ENCODE peak calls at places on chromosomes 13 and 19, in ten cellular contexts. One of them, this sample, is unnamed.

GRCh38 chr13:94479559-94480095 is at the start of gene DCT:
- DNase-seq in kidney epithelial cell: no peak
- DNase-seq in heart right ventricle: no peak
- DNase-seq in breast epithelium: no peak
- DNase-seq in CD8-positive, alpha-beta T cell: no peak
- DNase-seq in naive thymus-derived CD4-positive, alpha-beta T cell: no peak
- DNase-seq in heart left ventricle: no peak
- DNase-seq in GM12865: no peak
- DNase-seq in colonic mucosa: no peak
- DNase-seq in uterus: no peak
- DNase-seq in this sample: no peak

GRCh38 chr19:11418518-11419506 is at the start of gene RGL3:
- DNase-seq in heart right ventricle: peak; percentile 74
- DNase-seq in naive thymus-derived CD4-positive, alpha-beta T cell: no peak
- DNase-seq in GM12865: no peak
- DNase-seq in CD8-positive, alpha-beta T cell: no peak
- DNase-seq in colonic mucosa: peak; percentile 50
- DNase-seq in kidney epithelial cell: no peak
- DNase-seq in heart left ventricle: peak; percentile 63
- DNase-seq in uterus: no peak
- DNase-seq in breast epithelium: no peak
- DNase-seq in this sample: no peak

GRCh38 chr19:18719541-18719940 is 36.1 kb downstream of the CRTC1 start:
- DNase-seq in kidney epithelial cell: no peak
- DNase-seq in CD8-positive, alpha-beta T cell: no peak
- DNase-seq in heart right ventricle: no peak
- DNase-seq in colonic mucosa: no peak
- DNase-seq in breast epithelium: no peak
- DNase-seq in naive thymus-derived CD4-positive, alpha-beta T cell: no peak
- DNase-seq in GM12865: no peak
- DNase-seq in uterus: no peak
- DNase-seq in heart left ventricle: no peak
- DNase-seq in this sample: no peak

GRCh38 chr13:44506719-44507118 is 69.4 kb downstream of the TSC22D1 start:
- DNase-seq in heart right ventricle: no peak
- DNase-seq in uterus: no peak
- DNase-seq in kidney epithelial cell: no peak
- DNase-seq in naive thymus-derived CD4-positive, alpha-beta T cell: no peak
- DNase-seq in colonic mucosa: no peak
- DNase-seq in CD8-positive, alpha-beta T cell: no peak
- DNase-seq in GM12865: no peak
- DNase-seq in breast epithelium: no peak
- DNase-seq in heart left ventricle: no peak
- DNase-seq in this sample: no peak

GRCh38 chr19:34513767-34514166 is 32.2 kb downstream of the WTIP start:
- DNase-seq in GM12865: no peak
- DNase-seq in CD8-positive, alpha-beta T cell: no peak
- DNase-seq in uterus: no peak
- DNase-seq in heart right ventricle: no peak
- DNase-seq in kidney epithelial cell: no peak
- DNase-seq in heart left ventricle: no peak
- DNase-seq in naive thymus-derived CD4-positive, alpha-beta T cell: no peak
- DNase-seq in colonic mucosa: no peak
- DNase-seq in breast epithelium: no peak
- DNase-seq in this sample: no peak

GRCh38 chr13:81395368-81395767 is 1054.4 kb upstream of the SPRY2 start:
- DNase-seq in colonic mucosa: peak; percentile 75
- DNase-seq in naive thymus-derived CD4-positive, alpha-beta T cell: no peak
- DNase-seq in breast epithelium: no peak
- DNase-seq in GM12865: no peak
- DNase-seq in heart left ventricle: no peak
- DNase-seq in kidney epithelial cell: no peak
- DNase-seq in uterus: no peak
- DNase-seq in heart right ventricle: no peak
- DNase-seq in CD8-positive, alpha-beta T cell: peak; percentile 5
- DNase-seq in this sample: no peak

GRCh38 chr19:56245062-56245740 is 27.3 kb upstream of the EDDM13 start:
- DNase-seq in kidney epithelial cell: no peak
- DNase-seq in naive thymus-derived CD4-positive, alpha-beta T cell: no peak
- DNase-seq in uterus: no peak
- DNase-seq in breast epithelium: no peak
- DNase-seq in heart left ventricle: no peak
- DNase-seq in GM12865: no peak
- DNase-seq in CD8-positive, alpha-beta T cell: no peak
- DNase-seq in colonic mucosa: no peak
- DNase-seq in heart right ventricle: no peak
- DNase-seq in this sample: no peak

GRCh38 chr13:29922281-29922821 is 71.9 kb upstream of the UBL3 start:
- DNase-seq in heart left ventricle: no peak
- DNase-seq in breast epithelium: no peak
- DNase-seq in uterus: no peak
- DNase-seq in naive thymus-derived CD4-positive, alpha-beta T cell: no peak
- DNase-seq in CD8-positive, alpha-beta T cell: no peak
- DNase-seq in kidney epithelial cell: no peak
- DNase-seq in GM12865: no peak
- DNase-seq in heart right ventricle: no peak
- DNase-seq in colonic mucosa: no peak
- DNase-seq in this sample: no peak

GRCh38 chr19:13629687-13630357 is 123.5 kb upstream of the CACNA1A start:
- DNase-seq in GM12865: no peak
- DNase-seq in heart left ventricle: no peak
- DNase-seq in colonic mucosa: no peak
- DNase-seq in naive thymus-derived CD4-positive, alpha-beta T cell: no peak
- DNase-seq in breast epithelium: no peak
- DNase-seq in uterus: no peak
- DNase-seq in heart right ventricle: no peak
- DNase-seq in kidney epithelial cell: no peak
- DNase-seq in CD8-positive, alpha-beta T cell: no peak
- DNase-seq in this sample: no peak

GRCh38 chr13:51152713-51153112 is 41.6 kb upstream of the C13orf42 start:
- DNase-seq in breast epithelium: no peak
- DNase-seq in colonic mucosa: no peak
- DNase-seq in GM12865: no peak
- DNase-seq in uterus: no peak
- DNase-seq in heart right ventricle: no peak
- DNase-seq in heart left ventricle: no peak
- DNase-seq in kidney epithelial cell: no peak
- DNase-seq in CD8-positive, alpha-beta T cell: no peak
- DNase-seq in naive thymus-derived CD4-positive, alpha-beta T cell: no peak
- DNase-seq in this sample: no peak

GRCh38 chr19:49952475-49952829 is 8.5 kb downstream of the SIGLEC11 start:
- DNase-seq in GM12865: no peak
- DNase-seq in kidney epithelial cell: no peak
- DNase-seq in heart left ventricle: no peak
- DNase-seq in uterus: no peak
- DNase-seq in colonic mucosa: no peak
- DNase-seq in CD8-positive, alpha-beta T cell: no peak
- DNase-seq in breast epithelium: no peak
- DNase-seq in naive thymus-derived CD4-positive, alpha-beta T cell: no peak
- DNase-seq in heart right ventricle: no peak
- DNase-seq in this sample: no peak

GRCh38 chr13:109719962-109720646 is 66.3 kb downstream of the IRS2 start:
- DNase-seq in colonic mucosa: no peak
- DNase-seq in heart right ventricle: no peak
- DNase-seq in heart left ventricle: no peak
- DNase-seq in breast epithelium: no peak
- DNase-seq in kidney epithelial cell: no peak
- DNase-seq in CD8-positive, alpha-beta T cell: no peak
- DNase-seq in naive thymus-derived CD4-positive, alpha-beta T cell: no peak
- DNase-seq in uterus: no peak
- DNase-seq in GM12865: no peak
- DNase-seq in this sample: no peak

GRCh38 chr19:29239220-29239776 is 26.3 kb upstream of the UQCRFS1 start:
- DNase-seq in heart right ventricle: no peak
- DNase-seq in heart left ventricle: no peak
- DNase-seq in naive thymus-derived CD4-positive, alpha-beta T cell: no peak
- DNase-seq in colonic mucosa: no peak
- DNase-seq in kidney epithelial cell: no peak
- DNase-seq in CD8-positive, alpha-beta T cell: no peak
- DNase-seq in GM12865: peak; percentile 21
- DNase-seq in uterus: no peak
- DNase-seq in breast epithelium: no peak
- DNase-seq in this sample: peak; percentile 19

GRCh38 chr19:345320-345879 is 804 bp upstream of the MIER2 start:
- DNase-seq in breast epithelium: no peak
- DNase-seq in colonic mucosa: no peak
- DNase-seq in GM12865: no peak
- DNase-seq in heart right ventricle: no peak
- DNase-seq in uterus: no peak
- DNase-seq in CD8-positive, alpha-beta T cell: no peak
- DNase-seq in naive thymus-derived CD4-positive, alpha-beta T cell: no peak
- DNase-seq in kidney epithelial cell: no peak
- DNase-seq in heart left ventricle: no peak
- DNase-seq in this sample: no peak
- H3K4me3 ChIP-seq in breast epithelium: peak overlapping the region; percentile 88
- H3K4me3 ChIP-seq in colonic mucosa: peak overlapping the region; percentile 82
- H3K4me3 ChIP-seq in GM12865: peak overlapping the region; percentile 32
- H3K4me3 ChIP-seq in heart right ventricle: peak overlapping the region; percentile 82
- H3K4me3 ChIP-seq in uterus: no peak overlapping the region
- H3K4me3 ChIP-seq in CD8-positive, alpha-beta T cell: peak overlapping the region; percentile 69
- H3K4me3 ChIP-seq in naive thymus-derived CD4-positive, alpha-beta T cell: peak overlapping the region; percentile 84
- H3K4me3 ChIP-seq in kidney epithelial cell: no peak overlapping the region
- H3K4me3 ChIP-seq in heart left ventricle: peak overlapping the region; percentile 82
- H3K4me3 ChIP-seq in this sample: peak overlapping the region; percentile 44

GRCh38 chr19:4229179-4229931 is at the start of gene EBI3:
- DNase-seq in heart right ventricle: no peak
- DNase-seq in GM12865: peak; percentile 96
- DNase-seq in colonic mucosa: no peak
- DNase-seq in uterus: no peak
- DNase-seq in heart left ventricle: peak; percentile 31
- DNase-seq in kidney epithelial cell: no peak
- DNase-seq in CD8-positive, alpha-beta T cell: no peak
- DNase-seq in breast epithelium: no peak
- DNase-seq in naive thymus-derived CD4-positive, alpha-beta T cell: no peak
- DNase-seq in this sample: no peak
- H3K4me3 ChIP-seq in heart right ventricle: no peak within 1 kb of the TSS
- H3K4me3 ChIP-seq in GM12865: peak within 1 kb of the TSS; percentile 94
- H3K4me3 ChIP-seq in colonic mucosa: no peak within 1 kb of the TSS
- H3K4me3 ChIP-seq in uterus: no peak within 1 kb of the TSS
- H3K4me3 ChIP-seq in heart left ventricle: no peak within 1 kb of the TSS
- H3K4me3 ChIP-seq in kidney epithelial cell: no peak within 1 kb of the TSS
- H3K4me3 ChIP-seq in CD8-positive, alpha-beta T cell: no peak within 1 kb of the TSS
- H3K4me3 ChIP-seq in breast epithelium: peak within 1 kb of the TSS; percentile 7
- H3K4me3 ChIP-seq in naive thymus-derived CD4-positive, alpha-beta T cell: no peak within 1 kb of the TSS
- H3K4me3 ChIP-seq in this sample: no peak within 1 kb of the TSS

GRCh38 chr13:106507560-106508274 is 27.7 kb downstream of the EFNB2 start:
- DNase-seq in CD8-positive, alpha-beta T cell: no peak
- DNase-seq in heart left ventricle: no peak
- DNase-seq in heart right ventricle: no peak
- DNase-seq in uterus: no peak
- DNase-seq in naive thymus-derived CD4-positive, alpha-beta T cell: no peak
- DNase-seq in GM12865: peak; percentile 15
- DNase-seq in kidney epithelial cell: peak; percentile 72
- DNase-seq in colonic mucosa: no peak
- DNase-seq in breast epithelium: no peak
- DNase-seq in this sample: no peak
- H3K4me3 ChIP-seq in CD8-positive, alpha-beta T cell: no peak overlapping the region
- H3K4me3 ChIP-seq in heart left ventricle: no peak overlapping the region
- H3K4me3 ChIP-seq in heart right ventricle: no peak overlapping the region
- H3K4me3 ChIP-seq in uterus: no peak overlapping the region
- H3K4me3 ChIP-seq in naive thymus-derived CD4-positive, alpha-beta T cell: no peak overlapping the region
- H3K4me3 ChIP-seq in GM12865: no peak overlapping the region
- H3K4me3 ChIP-seq in kidney epithelial cell: no peak overlapping the region
- H3K4me3 ChIP-seq in colonic mucosa: no peak overlapping the region
- H3K4me3 ChIP-seq in breast epithelium: no peak overlapping the region
- H3K4me3 ChIP-seq in this sample: no peak overlapping the region

GRCh38 chr13:86792153-86792651 is 879.0 kb upstream of the SLITRK5 start:
- DNase-seq in naive thymus-derived CD4-positive, alpha-beta T cell: no peak
- DNase-seq in colonic mucosa: no peak
- DNase-seq in heart right ventricle: no peak
- DNase-seq in heart left ventricle: no peak
- DNase-seq in CD8-positive, alpha-beta T cell: no peak
- DNase-seq in breast epithelium: no peak
- DNase-seq in uterus: no peak
- DNase-seq in kidney epithelial cell: no peak
- DNase-seq in GM12865: no peak
- DNase-seq in this sample: no peak
- H3K4me3 ChIP-seq in naive thymus-derived CD4-positive, alpha-beta T cell: no peak overlapping the region
- H3K4me3 ChIP-seq in colonic mucosa: no peak overlapping the region
- H3K4me3 ChIP-seq in heart right ventricle: no peak overlapping the region
- H3K4me3 ChIP-seq in heart left ventricle: no peak overlapping the region
- H3K4me3 ChIP-seq in CD8-positive, alpha-beta T cell: no peak overlapping the region
- H3K4me3 ChIP-seq in breast epithelium: no peak overlapping the region
- H3K4me3 ChIP-seq in uterus: no peak overlapping the region
- H3K4me3 ChIP-seq in kidney epithelial cell: no peak overlapping the region
- H3K4me3 ChIP-seq in GM12865: no peak overlapping the region
- H3K4me3 ChIP-seq in this sample: no peak overlapping the region

GRCh38 chr19:6276447-6276846 is 3.3 kb downstream of the MLLT1 start:
- DNase-seq in uterus: peak; percentile 80
- DNase-seq in CD8-positive, alpha-beta T cell: no peak
- DNase-seq in naive thymus-derived CD4-positive, alpha-beta T cell: no peak
- DNase-seq in kidney epithelial cell: no peak
- DNase-seq in heart left ventricle: peak; percentile 65
- DNase-seq in GM12865: no peak
- DNase-seq in colonic mucosa: peak; percentile 53
- DNase-seq in heart right ventricle: peak; percentile 70
- DNase-seq in breast epithelium: no peak
- DNase-seq in this sample: no peak

GRCh38 chr19:6278051-6278450 is 1.7 kb downstream of the MLLT1 start:
- DNase-seq in breast epithelium: no peak
- DNase-seq in kidney epithelial cell: no peak
- DNase-seq in heart right ventricle: no peak
- DNase-seq in colonic mucosa: no peak
- DNase-seq in CD8-positive, alpha-beta T cell: no peak
- DNase-seq in naive thymus-derived CD4-positive, alpha-beta T cell: no peak
- DNase-seq in uterus: no peak
- DNase-seq in GM12865: no peak
- DNase-seq in heart left ventricle: no peak
- DNase-seq in this sample: no peak

GRCh38 chr19:6279931-6280591 is at the start of gene MLLT1:
- DNase-seq in heart left ventricle: peak; percentile 98
- DNase-seq in breast epithelium: peak; percentile 96
- DNase-seq in CD8-positive, alpha-beta T cell: peak; percentile 93
- DNase-seq in uterus: peak; percentile 96
- DNase-seq in GM12865: peak; percentile 99
- DNase-seq in kidney epithelial cell: peak; percentile 69
- DNase-seq in colonic mucosa: peak; percentile 97
- DNase-seq in naive thymus-derived CD4-positive, alpha-beta T cell: peak; percentile 88
- DNase-seq in heart right ventricle: peak; percentile 98
- DNase-seq in this sample: peak; percentile 94

GRCh38 chr19:6279620-6279930 is 200 bp downstream of the MLLT1 start:
- DNase-seq in CD8-positive, alpha-beta T cell: no peak
- DNase-seq in kidney epithelial cell: no peak
- DNase-seq in GM12865: no peak
- DNase-seq in colonic mucosa: no peak
- DNase-seq in breast epithelium: no peak
- DNase-seq in naive thymus-derived CD4-positive, alpha-beta T cell: no peak
- DNase-seq in uterus: no peak
- DNase-seq in heart left ventricle: no peak
- DNase-seq in heart right ventricle: no peak
- DNase-seq in this sample: no peak

GRCh38 chr19:6278740-6279619 is 795 bp downstream of the MLLT1 start:
- DNase-seq in CD8-positive, alpha-beta T cell: peak; percentile 41
- DNase-seq in heart left ventricle: no peak
- DNase-seq in colonic mucosa: no peak
- DNase-seq in kidney epithelial cell: no peak
- DNase-seq in naive thymus-derived CD4-positive, alpha-beta T cell: peak; percentile 23
- DNase-seq in breast epithelium: no peak
- DNase-seq in heart right ventricle: no peak
- DNase-seq in GM12865: peak; percentile 17
- DNase-seq in uterus: peak; percentile 28
- DNase-seq in this sample: no peak
- H3K4me3 ChIP-seq in CD8-positive, alpha-beta T cell: peak overlapping the region; percentile 61
- H3K4me3 ChIP-seq in heart left ventricle: peak overlapping the region; percentile 88
- H3K4me3 ChIP-seq in colonic mucosa: peak overlapping the region; percentile 81
- H3K4me3 ChIP-seq in kidney epithelial cell: peak overlapping the region; percentile 61
- H3K4me3 ChIP-seq in naive thymus-derived CD4-positive, alpha-beta T cell: peak overlapping the region; percentile 54
- H3K4me3 ChIP-seq in breast epithelium: peak overlapping the region; percentile 78
- H3K4me3 ChIP-seq in heart right ventricle: peak overlapping the region; percentile 94
- H3K4me3 ChIP-seq in GM12865: peak overlapping the region; percentile 81
- H3K4me3 ChIP-seq in uterus: peak overlapping the region; percentile 97
- H3K4me3 ChIP-seq in this sample: peak overlapping the region; percentile 86

GRCh38 chr13:28820099-28821051 is at the start of gene MTUS2:
- DNase-seq in heart right ventricle: no peak
- DNase-seq in heart left ventricle: no peak
- DNase-seq in breast epithelium: no peak
- DNase-seq in uterus: no peak
- DNase-seq in colonic mucosa: no peak
- DNase-seq in CD8-positive, alpha-beta T cell: no peak
- DNase-seq in GM12865: peak; percentile 14
- DNase-seq in kidney epithelial cell: no peak
- DNase-seq in naive thymus-derived CD4-positive, alpha-beta T cell: no peak
- DNase-seq in this sample: no peak
- H3K4me3 ChIP-seq in heart right ventricle: peak within 1 kb of the TSS; percentile 66
- H3K4me3 ChIP-seq in heart left ventricle: peak within 1 kb of the TSS; percentile 60
- H3K4me3 ChIP-seq in breast epithelium: peak within 1 kb of the TSS; percentile 48
- H3K4me3 ChIP-seq in uterus: peak within 1 kb of the TSS; percentile 16
- H3K4me3 ChIP-seq in colonic mucosa: peak within 1 kb of the TSS; percentile 23
- H3K4me3 ChIP-seq in CD8-positive, alpha-beta T cell: peak within 1 kb of the TSS; percentile 23
- H3K4me3 ChIP-seq in GM12865: peak within 1 kb of the TSS; percentile 27
- H3K4me3 ChIP-seq in kidney epithelial cell: peak within 1 kb of the TSS; percentile 24
- H3K4me3 ChIP-seq in naive thymus-derived CD4-positive, alpha-beta T cell: no peak within 1 kb of the TSS
- H3K4me3 ChIP-seq in this sample: no peak within 1 kb of the TSS

This sample was measured in Jurkat, Clone E6-1.